ENCODE peak calls at places on chromosomes 1 and 21, in four cellular contexts. One of them, this sample, is unnamed.

GRCh38 chr1:184296466-184297243 is 90.2 kb upstream of the C1orf21 start:
- DNase-seq in H1: no peak
- DNase-seq in HepG2: no peak
- DNase-seq in K562: peak; percentile 20
- DNase-seq in this sample: peak; percentile 97

GRCh38 chr1:202282017-202282335 is 59.8 kb downstream of the UBE2T start:
- DNase-seq in H1: no peak
- DNase-seq in HepG2: no peak
- DNase-seq in K562: no peak
- DNase-seq in this sample: no peak

GRCh38 chr1:15937706-15938168 is 38.2 kb downstream of the ZBTB17 start:
- DNase-seq in H1: peak; percentile 57
- DNase-seq in HepG2: no peak
- DNase-seq in K562: no peak
- DNase-seq in this sample: peak; percentile 75

GRCh38 chr1:67889940-67890567 is 56.8 kb upstream of the GNG12 start:
- DNase-seq in H1: no peak
- DNase-seq in HepG2: no peak
- DNase-seq in K562: peak; percentile 64
- DNase-seq in this sample: peak; percentile 93

GRCh38 chr1:174217787-174218574 is 58.7 kb downstream of the RABGAP1L start:
- DNase-seq in H1: no peak
- DNase-seq in HepG2: peak; percentile 21
- DNase-seq in K562: peak; percentile 59
- DNase-seq in this sample: peak; percentile 66

GRCh38 chr1:5764959-5765358 is 227.3 kb downstream of the NPHP4 start:
- DNase-seq in H1: no peak
- DNase-seq in HepG2: no peak
- DNase-seq in K562: no peak
- DNase-seq in this sample: no peak

GRCh38 chr21:27885296-27885711 is 918.4 kb upstream of the ADAMTS5 start:
- DNase-seq in H1: no peak
- DNase-seq in HepG2: no peak
- DNase-seq in K562: no peak
- DNase-seq in this sample: no peak

GRCh38 chr1:158024737-158025136 is 31.3 kb downstream of the KIRREL1 start:
- DNase-seq in H1: no peak
- DNase-seq in HepG2: no peak
- DNase-seq in K562: no peak
- DNase-seq in this sample: no peak

GRCh38 chr1:117092594-117092993 is 29.0 kb downstream of the TRIM45 start:
- DNase-seq in H1: no peak
- DNase-seq in HepG2: no peak
- DNase-seq in K562: no peak
- DNase-seq in this sample: no peak

GRCh38 chr1:12294076-12294475 is 64.2 kb downstream of the VPS13D start:
- DNase-seq in H1: no peak
- DNase-seq in HepG2: no peak
- DNase-seq in K562: no peak
- DNase-seq in this sample: no peak

GRCh38 chr1:245290836-245291235 is 136.1 kb downstream of the KIF26B start:
- DNase-seq in H1: no peak
- DNase-seq in HepG2: no peak
- DNase-seq in K562: no peak
- DNase-seq in this sample: no peak

GRCh38 chr1:95021794-95022193 is 51.0 kb downstream of the ALG14 start:
- DNase-seq in H1: no peak
- DNase-seq in HepG2: no peak
- DNase-seq in K562: no peak
- DNase-seq in this sample: peak; percentile 65

GRCh38 chr1:48242126-48242736 is 19.7 kb downstream of the SLC5A9 start:
- DNase-seq in H1: peak; percentile 37
- DNase-seq in HepG2: peak; percentile 22
- DNase-seq in K562: no peak
- DNase-seq in this sample: no peak

DNA sequence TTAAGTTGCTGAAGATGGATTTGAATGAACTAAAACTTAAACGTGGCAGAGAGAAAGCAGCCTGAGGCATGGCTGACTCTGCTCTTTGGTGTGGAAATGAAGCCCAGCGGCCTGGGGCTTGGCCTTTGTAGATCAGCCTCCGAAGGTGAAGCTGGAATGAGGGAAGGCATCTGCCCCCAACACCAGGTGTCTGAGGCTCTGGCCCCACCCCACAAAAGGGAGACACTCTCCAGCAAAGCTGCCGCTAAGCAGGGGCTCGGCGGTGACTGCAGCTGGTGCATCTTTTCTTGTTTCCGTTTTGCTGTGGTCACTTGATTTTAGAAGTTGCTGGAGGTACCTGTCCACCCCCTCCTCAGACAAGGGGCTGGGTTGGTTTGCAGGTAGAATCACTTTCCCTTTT is 38.2 kb upstream of the NID1 start:
- DNase-seq in H1: peak; percentile 56
- DNase-seq in HepG2: no peak
- DNase-seq in K562: no peak
- DNase-seq in this sample: no peak
- TF ChIP-seq JUN in H1: no peak
- TF ChIP-seq JUN in HepG2: no peak
- TF ChIP-seq JUN in K562: no peak
- TF ChIP-seq JUN in this sample: no peak

GRCh38 chr1:111989531-111990025 is at the start of gene KCND3:
- DNase-seq in H1: peak; percentile 54
- DNase-seq in HepG2: no peak
- DNase-seq in K562: no peak
- DNase-seq in this sample: no peak
- H2AFZ ChIP-seq in H1: no peak within 1 kb of the TSS
- H2AFZ ChIP-seq in HepG2: no peak within 1 kb of the TSS
- H2AFZ ChIP-seq in K562: no peak within 1 kb of the TSS
- H2AFZ ChIP-seq in this sample: no peak within 1 kb of the TSS

GRCh38 chr1:225597926-225598575 is 54.9 kb downstream of the ENAH start:
- DNase-seq in H1: no peak
- DNase-seq in HepG2: no peak
- DNase-seq in K562: no peak
- DNase-seq in this sample: no peak

GRCh38 chr1:225598847-225599246 is 54.1 kb downstream of the ENAH start:
- DNase-seq in H1: no peak
- DNase-seq in HepG2: no peak
- DNase-seq in K562: no peak
- DNase-seq in this sample: no peak

GRCh38 chr1:225601902-225602589 is 50.9 kb downstream of the ENAH start:
- DNase-seq in H1: no peak
- DNase-seq in HepG2: no peak
- DNase-seq in K562: no peak
- DNase-seq in this sample: no peak

GRCh38 chr1:225603538-225604354 is 49.2 kb downstream of the ENAH start:
- DNase-seq in H1: no peak
- DNase-seq in HepG2: peak; percentile 56
- DNase-seq in K562: no peak
- DNase-seq in this sample: peak; percentile 87

GRCh38 chr1:225602590-225603206 is 50.2 kb downstream of the ENAH start:
- DNase-seq in H1: no peak
- DNase-seq in HepG2: no peak
- DNase-seq in K562: no peak
- DNase-seq in this sample: peak; percentile 68
- TF ChIP-seq JUN in H1: no peak
- TF ChIP-seq JUN in HepG2: no peak
- TF ChIP-seq JUN in K562: no peak
- TF ChIP-seq JUN in this sample: peak; percentile 57

GRCh38 chr1:218250492-218250891 is 34.6 kb upstream of the RRP15 start:
- DNase-seq in H1: no peak
- DNase-seq in HepG2: no peak
- DNase-seq in K562: peak; percentile 51
- DNase-seq in this sample: no peak

GRCh38 chr1:218257971-218258370 is 27.1 kb upstream of the RRP15 start:
- DNase-seq in H1: no peak
- DNase-seq in HepG2: no peak
- DNase-seq in K562: no peak
- DNase-seq in this sample: no peak

GRCh38 chr1:218249757-218250156 is 35.3 kb upstream of the RRP15 start:
- DNase-seq in H1: no peak
- DNase-seq in HepG2: no peak
- DNase-seq in K562: no peak
- DNase-seq in this sample: no peak

GRCh38 chr1:218257371-218257770 is 27.7 kb upstream of the RRP15 start:
- DNase-seq in H1: no peak
- DNase-seq in HepG2: no peak
- DNase-seq in K562: no peak
- DNase-seq in this sample: no peak

GRCh38 chr1:218254296-218254918 is 30.7 kb upstream of the RRP15 start:
- DNase-seq in H1: no peak
- DNase-seq in HepG2: no peak
- DNase-seq in K562: no peak
- DNase-seq in this sample: no peak
- H2AFZ ChIP-seq in H1: peak overlapping the region; percentile 57
- H2AFZ ChIP-seq in HepG2: no peak overlapping the region
- H2AFZ ChIP-seq in K562: no peak overlapping the region
- H2AFZ ChIP-seq in this sample: no peak overlapping the region

GRCh38 chr1:211323156-211324063 is 3.2 kb upstream of the TRAF5 start:
- DNase-seq in H1: peak; percentile 59
- DNase-seq in HepG2: peak; percentile 37
- DNase-seq in K562: peak; percentile 85
- DNase-seq in this sample: peak; percentile 68

GRCh38 chr1:211318881-211319280 is 7.8 kb upstream of the TRAF5 start:
- DNase-seq in H1: no peak
- DNase-seq in HepG2: no peak
- DNase-seq in K562: no peak
- DNase-seq in this sample: no peak

GRCh38 chr1:211320980-211321379 is 5.7 kb upstream of the TRAF5 start:
- DNase-seq in H1: no peak
- DNase-seq in HepG2: no peak
- DNase-seq in K562: no peak
- DNase-seq in this sample: no peak

GRCh38 chr1:211324992-211325775 is 1.4 kb upstream of the TRAF5 start:
- DNase-seq in H1: peak; percentile 41
- DNase-seq in HepG2: no peak
- DNase-seq in K562: no peak
- DNase-seq in this sample: no peak

DNA sequence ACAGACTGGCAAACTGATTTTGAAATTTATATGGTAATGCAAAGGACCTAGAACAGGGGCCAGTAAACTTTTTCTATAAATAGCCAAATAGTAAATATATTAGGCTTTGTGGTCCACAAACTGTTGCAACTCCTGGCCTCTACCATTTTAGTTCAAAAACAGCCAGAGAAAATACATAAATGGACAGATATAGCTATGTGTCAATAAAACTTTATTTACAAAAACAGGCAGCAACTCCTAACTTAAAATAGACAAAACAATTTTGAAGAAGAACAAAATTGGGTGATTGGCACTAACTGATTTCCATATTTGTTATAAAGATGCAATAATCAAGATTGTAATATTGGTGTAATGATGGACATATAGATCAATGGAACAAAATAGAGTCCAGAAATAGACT is 6.7 kb upstream of the TRAF5 start:
- DNase-seq in H1: no peak
- DNase-seq in HepG2: no peak
- DNase-seq in K562: no peak
- DNase-seq in this sample: no peak
- TF ChIP-seq JUN in H1: no peak
- TF ChIP-seq JUN in HepG2: no peak
- TF ChIP-seq JUN in K562: no peak
- TF ChIP-seq JUN in this sample: no peak

This sample was measured in endothelial cell of umbilical vein.